ENCODE peak calls at places on chromosomes 7 and 10, in nine cellular contexts. V, L, S, C, J, F, E, G and A are unnamed samples.

GRCh38 chr10:104089621-104090020 is 3.9 kb upstream of the COL17A1 start:
- DNase-seq in J (no peak), F (no peak), G (no peak), S (no peak), C (no peak), E (no peak), L (no peak), V (no peak), A (no peak)

GRCh38 chr10:88272186-88272585 is 310.9 kb downstream of the RNLS start:
- DNase-seq in V (no peak), J (no peak), C (no peak), E (no peak), F (no peak), S (no peak), L (no peak), G (no peak), A (no peak)

GRCh38 chr7:34501161-34501560 is 156.9 kb upstream of the NPSR1 start:
- DNase-seq in J (no peak), G (no peak), S (no peak), E (no peak), C (no peak), F (no peak), V (no peak), L (no peak), A (no peak)

GRCh38 chr10:107689318-107689717 is 524.8 kb upstream of the SORCS1 start:
- DNase-seq in E (no peak), V (no peak), S (no peak), J (no peak), L (no peak), G (no peak), F (no peak), C (no peak), A (no peak)

GRCh38 chr10:30587522-30588031 is 42.0 kb downstream of the LYZL2 start:
- DNase-seq in L (peak; percentile 12), J (no peak), G (no peak), S (peak; percentile 35), C (peak; percentile 78), F (no peak), E (peak; percentile 69), V (no peak), A (no peak)

GRCh38 chr7:8204674-8205377 is 57.1 kb downstream of the ICA1 start:
- DNase-seq in V (no peak), J (no peak), S (no peak), E (no peak), F (no peak), C (no peak), L (no peak), G (no peak), A (no peak)

GRCh38 chr10:93068411-93069244 is 5.1 kb upstream of the CYP26A1 start:
- DNase-seq in C (no peak), S (no peak), F (no peak), G (no peak), E (no peak), J (no peak), L (no peak), V (peak; percentile 64), A (no peak)

GRCh38 chr7:25940086-25940906 is 211.7 kb upstream of the NFE2L3 start:
- DNase-seq in G (no peak), S (no peak), L (no peak), E (no peak), J (no peak), C (no peak), V (no peak), F (no peak), A (no peak)

GRCh38 chr7:78052112-78052511 is 253.5 kb downstream of the PHTF2 start:
- DNase-seq in V (no peak), L (no peak), J (no peak), G (no peak), S (no peak), F (no peak), C (no peak), E (no peak), A (no peak)

GRCh38 chr7:143480501-143480900 is 2.8 kb downstream of the TAS2R41 start:
- DNase-seq in G (no peak), C (no peak), S (no peak), L (no peak), V (no peak), F (no peak), J (no peak), E (no peak), A (no peak)

GRCh38 chr7:143479055-143479766 is 1.5 kb downstream of the TAS2R41 start:
- DNase-seq in C (no peak), F (no peak), V (no peak), L (no peak), J (no peak), G (no peak), S (no peak), E (no peak), A (no peak)

DNA sequence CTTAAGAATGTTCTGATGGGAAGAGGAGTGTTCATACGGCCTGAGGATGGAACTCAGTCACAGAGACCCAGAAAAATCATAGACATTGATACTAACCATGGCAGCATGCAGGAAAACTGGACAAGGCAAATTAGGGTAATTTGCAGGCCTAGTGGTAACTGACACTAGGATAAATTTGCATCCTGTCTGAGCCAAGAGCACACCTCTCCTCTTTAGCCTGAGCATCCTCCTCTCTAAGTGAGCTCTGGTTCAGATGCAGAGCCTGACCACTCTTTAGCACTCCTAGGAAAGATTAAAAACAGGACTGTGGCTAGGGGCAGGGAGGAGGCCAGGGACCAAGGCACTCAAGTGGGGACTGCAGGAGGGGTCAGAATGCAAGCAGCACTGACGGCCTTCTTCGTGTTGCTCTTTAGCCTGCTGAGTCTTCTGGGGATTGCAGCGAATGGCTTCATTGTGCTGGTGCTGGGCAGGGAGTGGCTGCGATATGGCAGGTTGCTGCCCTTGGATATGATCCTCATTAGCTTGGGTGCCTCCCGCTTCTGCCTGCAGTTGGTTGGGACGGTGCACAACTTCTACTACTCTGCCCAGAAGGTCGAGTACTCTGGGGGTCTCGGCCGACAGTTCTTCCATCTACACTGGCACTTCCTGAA is at the start of gene TAS2R41:
- DNase-seq in F (no peak), E (no peak), G (no peak), L (no peak), S (no peak), C (no peak), J (no peak), V (no peak), A (no peak)
- TF ChIP-seq CTCF in F (no peak), E (no peak), G (no peak), L (no peak), S (no peak), C (no peak), J (no peak), V (no peak), A (no peak)

DNA sequence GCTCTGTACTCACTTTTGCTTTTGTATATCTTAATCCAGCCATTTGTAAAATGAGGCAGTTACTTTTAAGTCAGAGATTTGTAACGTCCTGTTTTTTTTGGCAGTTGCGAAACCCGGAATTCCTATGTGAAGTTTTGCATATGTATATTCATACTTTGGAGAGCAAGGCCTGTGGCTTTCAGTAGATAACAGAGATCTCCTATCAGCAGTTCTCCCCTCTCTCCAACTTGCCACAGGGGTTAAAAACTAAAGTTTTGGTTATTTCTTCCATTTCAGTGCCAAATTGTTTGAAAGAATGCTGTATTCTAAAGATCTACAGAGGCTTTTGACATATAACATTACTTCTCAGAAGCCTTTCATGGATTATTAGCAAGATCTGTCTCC is 102.4 kb downstream of the EXOC4 start:
- DNase-seq in S (no peak), E (no peak), G (no peak), V (no peak), J (peak; percentile 83), L (no peak), F (no peak), C (no peak), A (no peak)
- H3K27ac ChIP-seq in S (no peak overlapping the region), E (no peak overlapping the region), G (no peak overlapping the region), V (no peak overlapping the region), J (peak overlapping the region; percentile 39), L (no peak overlapping the region), F (no peak overlapping the region), C (no peak overlapping the region), A (no peak overlapping the region)

GRCh38 chr10:17735166-17735941 is 16.6 kb upstream of the TMEM236 start:
- DNase-seq in V (no peak), E (no peak), G (no peak), F (no peak), C (peak; percentile 76), J (no peak), S (peak; percentile 88), L (no peak), A (no peak)

GRCh38 chr10:17737021-17737965 is 14.7 kb upstream of the TMEM236 start:
- DNase-seq in G (no peak), J (no peak), S (no peak), E (no peak), F (no peak), C (peak; percentile 37), V (no peak), L (no peak), A (peak; percentile 26)

GRCh38 chr10:17734432-17735110 is 17.4 kb upstream of the TMEM236 start:
- DNase-seq in L (no peak), C (no peak), E (no peak), J (no peak), S (no peak), V (no peak), G (no peak), F (no peak), A (no peak)

GRCh38 chr10:17733620-17734019 is 18.4 kb upstream of the TMEM236 start:
- DNase-seq in E (no peak), J (no peak), G (no peak), L (peak; percentile 2), V (no peak), F (no peak), S (no peak), C (no peak), A (no peak)

DNA sequence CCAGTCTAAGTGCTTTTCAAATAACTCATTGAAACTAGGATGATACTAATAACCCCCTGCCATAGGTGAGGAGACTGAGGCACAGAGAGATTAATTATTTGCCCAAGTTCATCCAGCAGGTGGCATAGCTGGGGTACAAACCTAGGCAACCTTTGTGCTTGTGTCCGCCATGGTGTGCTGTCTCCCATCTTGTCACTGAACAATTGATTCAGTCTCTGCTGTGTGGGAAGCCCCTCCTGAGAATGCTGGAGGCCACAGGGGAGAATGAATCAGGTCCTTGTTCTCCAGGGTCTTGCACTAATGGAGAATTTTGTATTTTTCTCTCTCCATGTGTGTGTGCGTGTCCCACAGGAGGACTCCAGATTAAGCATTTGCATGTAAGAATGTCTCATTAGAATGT is 15.8 kb upstream of the TMEM236 start:
- DNase-seq in V (no peak), C (no peak), F (no peak), S (no peak), L (no peak), J (no peak), E (no peak), G (no peak), A (no peak)
- TF ChIP-seq CTCF in V (no peak), C (no peak), F (no peak), S (no peak), L (no peak), J (peak; percentile 22), E (no peak), G (no peak), A (no peak)

DNA sequence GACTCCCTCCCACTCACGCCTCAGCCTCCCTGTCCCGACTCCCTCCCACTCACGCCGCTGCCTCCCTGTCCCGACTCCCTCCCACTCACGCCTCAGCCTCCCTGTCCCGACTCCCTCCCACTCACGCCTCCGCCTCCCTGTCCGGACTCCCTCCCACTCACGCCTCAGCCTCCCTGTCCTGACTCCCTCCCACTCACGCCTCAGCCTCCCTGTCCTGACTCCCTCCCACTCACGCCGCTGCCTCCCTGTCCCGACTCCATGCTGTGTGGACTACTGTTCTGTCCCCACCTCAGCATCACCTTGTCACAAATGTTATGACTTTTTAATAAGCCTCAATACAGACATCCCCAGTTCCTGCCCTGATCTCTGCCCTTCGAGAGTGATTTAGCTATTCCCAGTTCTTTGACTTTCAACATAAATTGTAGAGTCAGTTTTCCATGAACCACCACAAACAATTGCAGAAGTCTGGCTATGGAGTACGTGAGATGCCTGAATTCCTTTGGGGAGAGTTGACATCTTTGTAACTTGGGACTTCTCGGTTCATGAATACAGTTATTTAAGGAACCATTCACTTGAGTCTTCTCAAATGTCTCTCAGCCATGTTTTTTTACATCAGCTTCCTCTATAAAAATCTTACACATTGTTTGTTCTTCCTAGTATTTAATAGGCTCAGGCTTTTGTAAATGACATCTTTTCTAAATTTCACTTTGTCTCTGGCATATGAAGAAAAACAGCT is 71.9 kb downstream of the FOXL3 start:
- DNase-seq in F (no peak), V (no peak), G (no peak), L (no peak), E (no peak), J (no peak), S (no peak), C (no peak), A (no peak)
- H3K27ac ChIP-seq in F (no peak overlapping the region), V (no peak overlapping the region), G (peak overlapping the region; percentile 19), L (peak overlapping the region; percentile 65), E (no peak overlapping the region), J (no peak overlapping the region), S (peak overlapping the region; percentile 41), C (peak overlapping the region; percentile 9), A (no peak overlapping the region)